ENCODE peak calls at places on chromosomes 5 and 9, in seven cellular contexts. P is NCI-H510A; B is chondrocyte; T is A549; R is COR-L47; C is stimulated activated CD8-positive, alpha-beta memory T cell treated with anti-CD3 and anti-CD28 coated beads, Interleukin-7, amount 100 ng/mL, for 1 hour; E is progenitor cell of endocrine pancreas. L is an unnamed sample.

GRCh38 chr5:6442333-6442732 is 6.3 kb upstream of the UBE2QL1 start:
- DNase-seq in E (no peak), P (no peak), B (no peak), T (no peak), C (no peak), R (no peak), L (no peak)

GRCh38 chr5:146588806-146589355 is 72.9 kb upstream of the GPR151 start:
- DNase-seq in E (no peak), T (no peak), B (no peak), P (no peak), C (no peak), R (no peak), L (no peak)

GRCh38 chr9:4222357-4222756 is 77.5 kb downstream of the GLIS3 start:
- DNase-seq in C (no peak), P (no peak), E (no peak), B (no peak), T (peak), R (no peak), L (no peak)

GRCh38 chr5:35538198-35538931 is 79.3 kb upstream of the SPEF2 start:
- DNase-seq in P (no peak), R (no peak), T (no peak), B (no peak), E (no peak), C (no peak), L (no peak)

GRCh38 chr9:8486095-8486494 is 686.5 kb upstream of the DMAC1 start:
- DNase-seq in C (no peak), B (no peak), R (peak), E (no peak), T (peak), P (no peak), L (no peak)

GRCh38 chr5:157828949-157829639 is 29.9 kb downstream of the CLINT1 start:
- DNase-seq in E (no peak), P (no peak), B (no peak), C (no peak), T (peak), R (no peak), L (no peak)

GRCh38 chr9:131982683-131983239 is 96.9 kb downstream of the MED27 start:
- DNase-seq in B (no peak), R (no peak), E (no peak), P (no peak), C (no peak), T (no peak), L (no peak)

GRCh38 chr5:36600847-36601527 is 5.4 kb upstream of the SLC1A3 start:
- DNase-seq in C (no peak), B (no peak), P (no peak), T (no peak), R (no peak), E (no peak), L (no peak)

GRCh38 chr5:175683921-175684320 is 26.1 kb downstream of the HRH2 start:
- DNase-seq in E (no peak), T (no peak), R (no peak), C (no peak), B (peak), P (no peak), L (peak)

GRCh38 chr9:127742435-127743088 is 7.5 kb upstream of the TOR2A start:
- DNase-seq in B (no peak), C (no peak), R (peak), T (peak), E (peak), P (no peak), L (no peak)

GRCh38 chr5:180787711-180788431 is 14.7 kb downstream of the MGAT1 start:
- DNase-seq in B (peak), R (no peak), P (no peak), T (no peak), E (no peak), C (no peak), L (no peak)

GRCh38 chr5:120396186-120396585 is 67.9 kb upstream of the PRR16 start:
- DNase-seq in E (no peak), T (no peak), P (no peak), C (no peak), R (no peak), B (no peak), L (no peak)